ENCODE peak calls at places on chromosomes 5 and 9, in nine cellular contexts. B, L, E, P, I, Y, V, C and G are unnamed samples.

GRCh38 chr5:62825623-62826220 is 247.1 kb downstream of the LRRC70 start:
- DNase-seq in B (no peak), I (no peak), V (no peak), L (no peak), E (no peak), P (no peak), Y (no peak), C (no peak), G (no peak)

GRCh38 chr9:104900871-104901270 is 27.1 kb downstream of the ABCA1 start:
- DNase-seq in C (no peak), E (no peak), I (no peak), P (no peak), V (no peak), L (no peak), Y (no peak), B (no peak), G (no peak)

GRCh38 chr5:66498791-66499207 is 97.4 kb upstream of the MAST4 start:
- DNase-seq in E (peak; percentile 11), B (no peak), V (no peak), Y (peak; percentile 31), I (no peak), P (no peak), C (no peak), L (no peak), G (peak; percentile 8)

GRCh38 chr5:159106569-159107282 is 7.0 kb upstream of the EBF1 start:
- DNase-seq in E (peak; percentile 92), B (peak; percentile 87), L (peak; percentile 75), I (peak; percentile 80), Y (peak; percentile 81), C (peak; percentile 47), V (peak; percentile 75), P (peak; percentile 87), G (peak; percentile 60)

GRCh38 chr5:59656351-59657254 is 236.9 kb downstream of the PDE4D start:
- DNase-seq in E (no peak), Y (no peak), B (no peak), C (no peak), L (no peak), I (no peak), V (no peak), P (no peak), G (peak; percentile 66)

GRCh38 chr9:6096821-6097220 is 81.4 kb upstream of the RANBP6 start:
- DNase-seq in P (no peak), V (no peak), Y (no peak), E (no peak), C (no peak), L (no peak), I (no peak), B (no peak), G (peak; percentile 16)

GRCh38 chr9:84283895-84284294 is 56.7 kb downstream of the SLC28A3 start:
- DNase-seq in Y (no peak), P (no peak), L (no peak), C (no peak), B (no peak), V (no peak), I (no peak), E (no peak), G (no peak)

GRCh38 chr5:149140197-149141002 is 893 bp upstream of the ABLIM3 start:
- DNase-seq in L (no peak), P (no peak), B (no peak), C (no peak), E (no peak), I (no peak), V (no peak), Y (no peak), G (no peak)

GRCh38 chr5:151683444-151683843 is 3.3 kb downstream of the SPARC start:
- DNase-seq in I (no peak), V (no peak), Y (no peak), L (peak; percentile 3), B (no peak), C (no peak), E (no peak), P (no peak), G (no peak)
- H3K27ac ChIP-seq in I (peak overlapping the region; percentile 86), V (no peak overlapping the region), Y (no peak overlapping the region), L (peak overlapping the region; percentile 91), B (peak overlapping the region; percentile 85), C (no peak overlapping the region), E (no peak overlapping the region), P (peak overlapping the region; percentile 90), G (peak overlapping the region; percentile 88)

GRCh38 chr5:112183103-112183634 is 235.9 kb downstream of the EPB41L4A start:
- DNase-seq in E (peak; percentile 56), I (no peak), L (no peak), C (no peak), Y (no peak), B (no peak), V (no peak), P (no peak), G (peak; percentile 35)
- H3K4me3 ChIP-seq in E (no peak overlapping the region), I (no peak overlapping the region), L (no peak overlapping the region), C (no peak overlapping the region), Y (no peak overlapping the region), B (no peak overlapping the region), V (no peak overlapping the region), P (no peak overlapping the region), G (no peak overlapping the region)

DNA sequence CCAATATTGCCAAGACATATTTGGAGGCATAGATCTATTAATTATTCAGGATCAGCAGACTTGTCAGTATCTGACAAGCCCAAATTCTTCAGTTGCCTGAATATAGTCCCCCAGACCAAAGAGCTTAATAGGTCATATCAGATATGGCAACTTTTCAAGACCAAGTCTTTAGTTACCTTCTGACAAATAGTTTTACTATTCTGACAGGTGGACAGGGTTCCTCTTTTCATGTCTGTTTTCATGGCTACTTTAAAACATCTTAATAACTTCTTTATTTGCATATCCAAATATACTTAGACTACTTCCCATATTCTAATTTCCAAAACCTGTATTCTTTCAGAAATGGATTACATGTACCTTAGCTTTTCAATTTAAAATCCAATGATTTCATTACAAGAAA is 65.4 kb downstream of the AUH start:
- DNase-seq in B (no peak), I (no peak), V (no peak), E (no peak), C (no peak), P (no peak), Y (no peak), L (no peak), G (no peak)
- H3K27ac ChIP-seq in B (no peak overlapping the region), I (no peak overlapping the region), V (no peak overlapping the region), E (no peak overlapping the region), C (no peak overlapping the region), P (no peak overlapping the region), Y (no peak overlapping the region), L (no peak overlapping the region), G (no peak overlapping the region)

GRCh38 chr5:135034963-135035677 is 1.1 kb upstream of the PITX1 start:
- DNase-seq in C (no peak), Y (no peak), L (no peak), P (no peak), E (no peak), V (no peak), B (no peak), I (peak; percentile 24), G (no peak)
- H3K4me3 ChIP-seq in C (no peak overlapping the region), Y (no peak overlapping the region), L (peak overlapping the region; percentile 90), P (no peak overlapping the region), E (peak overlapping the region; percentile 62), V (no peak overlapping the region), B (no peak overlapping the region), I (no peak overlapping the region), G (no peak overlapping the region)

GRCh38 chr9:124354364-124355031 is 60.7 kb downstream of the PSMB7 start:
- DNase-seq in B (no peak), P (no peak), C (no peak), L (no peak), V (no peak), I (no peak), Y (no peak), E (no peak), G (no peak)
- H3K27ac ChIP-seq in B (no peak overlapping the region), P (no peak overlapping the region), C (no peak overlapping the region), L (no peak overlapping the region), V (no peak overlapping the region), I (no peak overlapping the region), Y (no peak overlapping the region), E (no peak overlapping the region), G (no peak overlapping the region)

GRCh38 chr5:176819476-176819875 is 9.1 kb downstream of the UNC5A start:
- DNase-seq in C (no peak), V (no peak), B (no peak), P (no peak), I (no peak), E (peak; percentile 32), Y (no peak), L (no peak), G (no peak)

GRCh38 chr5:176817369-176817841 is 7.0 kb downstream of the UNC5A start:
- DNase-seq in L (no peak), C (no peak), E (peak; percentile 72), P (no peak), V (no peak), Y (no peak), B (no peak), I (no peak), G (no peak)

GRCh38 chr5:176818391-176819098 is 8.2 kb downstream of the UNC5A start:
- DNase-seq in L (no peak), V (no peak), P (no peak), I (no peak), B (no peak), Y (no peak), C (peak; percentile 20), E (no peak), G (no peak)

GRCh38 chr5:176816791-176817272 is 6.5 kb downstream of the UNC5A start:
- DNase-seq in Y (no peak), E (peak; percentile 57), V (no peak), B (no peak), I (no peak), L (no peak), P (no peak), C (no peak), G (no peak)

GRCh38 chr5:176817864-176818377 is 7.6 kb downstream of the UNC5A start:
- DNase-seq in I (no peak), E (peak; percentile 83), B (no peak), P (no peak), C (no peak), L (no peak), V (no peak), Y (no peak), G (no peak)
- H3K4me3 ChIP-seq in I (peak overlapping the region; percentile 44), E (peak overlapping the region; percentile 72), B (peak overlapping the region; percentile 22), P (peak overlapping the region; percentile 34), C (no peak overlapping the region), L (peak overlapping the region; percentile 15), V (no peak overlapping the region), Y (peak overlapping the region; percentile 36), G (peak overlapping the region; percentile 24)

GRCh38 chr9:38062498-38063362 is 6.3 kb downstream of the SHB start:
- DNase-seq in L (no peak), Y (no peak), I (no peak), E (no peak), B (no peak), V (no peak), C (no peak), P (no peak), G (peak; percentile 83)
- H3K27ac ChIP-seq in L (peak overlapping the region; percentile 17), Y (peak overlapping the region; percentile 50), I (no peak overlapping the region), E (no peak overlapping the region), B (peak overlapping the region; percentile 17), V (peak overlapping the region; percentile 25), C (no peak overlapping the region), P (no peak overlapping the region), G (peak overlapping the region; percentile 45)

GRCh38 chr5:143134900-143135299 is 268.6 kb downstream of the NR3C1 start:
- DNase-seq in C (no peak), I (no peak), V (no peak), L (no peak), E (no peak), Y (no peak), P (no peak), B (no peak), G (no peak)
- H3K4me3 ChIP-seq in C (no peak overlapping the region), I (no peak overlapping the region), V (no peak overlapping the region), L (no peak overlapping the region), E (no peak overlapping the region), Y (no peak overlapping the region), P (no peak overlapping the region), B (no peak overlapping the region), G (no peak overlapping the region)

GRCh38 chr5:68533571-68534051 is 318.1 kb downstream of the PIK3R1 start:
- DNase-seq in I (no peak), P (no peak), V (no peak), C (no peak), Y (no peak), L (no peak), B (no peak), E (no peak), G (no peak)
- H3K27ac ChIP-seq in I (no peak overlapping the region), P (no peak overlapping the region), V (no peak overlapping the region), C (no peak overlapping the region), Y (no peak overlapping the region), L (peak overlapping the region; percentile 81), B (peak overlapping the region; percentile 17), E (no peak overlapping the region), G (no peak overlapping the region)